ENCODE peak calls at places on chromosomes 7 and 10, in four cellular contexts. One of them, this sample, is unnamed.
A peak's percentile ranks its signal among the peaks of the same experiment; 100 is the strongest.

GRCh38 chr10:32171213-32171612 is 115.0 kb upstream of the KIF5B start:
- DNase-seq in A549: no peak
- DNase-seq in HepG2: peak; percentile 64
- DNase-seq in K562: no peak
- DNase-seq in this sample: no peak

GRCh38 chr7:133641436-133641835 is 388.6 kb downstream of the EXOC4 start:
- DNase-seq in A549: no peak
- DNase-seq in HepG2: no peak
- DNase-seq in K562: no peak
- DNase-seq in this sample: no peak

GRCh38 chr7:94561841-94562514 is 52.4 kb downstream of the CASD1 start:
- DNase-seq in A549: no peak
- DNase-seq in HepG2: peak; percentile 97
- DNase-seq in K562: no peak
- DNase-seq in this sample: no peak

GRCh38 chr10:535051-535450 is 154.4 kb downstream of the DIP2C start:
- DNase-seq in A549: no peak
- DNase-seq in HepG2: no peak
- DNase-seq in K562: no peak
- DNase-seq in this sample: no peak

GRCh38 chr7:131524116-131524515 is 32.3 kb downstream of the PODXL start:
- DNase-seq in A549: no peak
- DNase-seq in HepG2: no peak
- DNase-seq in K562: no peak
- DNase-seq in this sample: no peak

GRCh38 chr7:139471740-139472353 is 11.6 kb downstream of the KLRG2 start:
- DNase-seq in A549: peak; percentile 44
- DNase-seq in HepG2: peak; percentile 28
- DNase-seq in K562: no peak
- DNase-seq in this sample: no peak

GRCh38 chr7:7438851-7439250 is 96.8 kb downstream of the COL28A1 start:
- DNase-seq in A549: peak; percentile 78
- DNase-seq in HepG2: peak; percentile 36
- DNase-seq in K562: no peak
- DNase-seq in this sample: no peak

GRCh38 chr10:79176949-79177602 is 108.3 kb downstream of the ZMIZ1 start:
- DNase-seq in A549: no peak
- DNase-seq in HepG2: peak; percentile 65
- DNase-seq in K562: no peak
- DNase-seq in this sample: no peak

GRCh38 chr7:151552352-151553028 is 32.8 kb upstream of the RHEB start:
- DNase-seq in A549: no peak
- DNase-seq in HepG2: no peak
- DNase-seq in K562: no peak
- DNase-seq in this sample: no peak

GRCh38 chr10:12543589-12543988 is 194.2 kb downstream of the CAMK1D start:
- DNase-seq in A549: no peak
- DNase-seq in HepG2: no peak
- DNase-seq in K562: no peak
- DNase-seq in this sample: no peak

GRCh38 chr7:19920200-19920599 is 146.8 kb upstream of the TMEM196 start:
- DNase-seq in A549: no peak
- DNase-seq in HepG2: no peak
- DNase-seq in K562: no peak
- DNase-seq in this sample: no peak

GRCh38 chr10:103894454-103894853 is 23.5 kb downstream of the STN1 start:
- DNase-seq in A549: no peak
- DNase-seq in HepG2: no peak
- DNase-seq in K562: no peak
- DNase-seq in this sample: no peak

GRCh38 chr7:130268463-130269317 is 2.0 kb downstream of the CPA2 start:
- DNase-seq in A549: no peak
- DNase-seq in HepG2: no peak
- DNase-seq in K562: no peak
- DNase-seq in this sample: no peak

GRCh38 chr7:115178831-115179230 is 256.9 kb downstream of the MDFIC start:
- DNase-seq in A549: no peak
- DNase-seq in HepG2: no peak
- DNase-seq in K562: no peak
- DNase-seq in this sample: no peak

GRCh38 chr10:71347587-71348395 is 28.7 kb downstream of the SLC29A3 start:
- DNase-seq in A549: no peak
- DNase-seq in HepG2: peak; percentile 89
- DNase-seq in K562: no peak
- DNase-seq in this sample: no peak

GRCh38 chr10:75400769-75401568 is 595 bp downstream of the ZNF503 start:
- DNase-seq in A549: peak; percentile 29
- DNase-seq in HepG2: no peak
- DNase-seq in K562: no peak
- DNase-seq in this sample: peak; percentile 59

GRCh38 chr7:24843821-24844449 is 86.7 kb upstream of the GSDME start:
- DNase-seq in A549: no peak
- DNase-seq in HepG2: no peak
- DNase-seq in K562: no peak
- DNase-seq in this sample: no peak

GRCh38 chr7:29038463-29038862 is 80.3 kb upstream of the TRIL start:
- DNase-seq in A549: no peak
- DNase-seq in HepG2: no peak
- DNase-seq in K562: no peak
- DNase-seq in this sample: no peak

GRCh38 chr7:159070422-159071148 is 74.1 kb downstream of the VIPR2 start:
- DNase-seq in A549: no peak
- DNase-seq in HepG2: no peak
- DNase-seq in K562: no peak
- DNase-seq in this sample: no peak
- TF ChIP-seq NR3C1 in A549: no peak
- TF ChIP-seq NR3C1 in HepG2: no peak
- TF ChIP-seq NR3C1 in K562: no peak
- TF ChIP-seq NR3C1 in this sample: no peak

GRCh38 chr7:16916111-16916639 is 34.4 kb upstream of the AGR3 start:
- DNase-seq in A549: no peak
- DNase-seq in HepG2: no peak
- DNase-seq in K562: no peak
- DNase-seq in this sample: no peak
- TF ChIP-seq USF2 in A549: no peak
- TF ChIP-seq USF2 in HepG2: no peak
- TF ChIP-seq USF2 in K562: no peak
- TF ChIP-seq USF2 in this sample: no peak

GRCh38 chr7:41148521-41148951 is 554.4 kb downstream of the INHBA start:
- DNase-seq in A549: no peak
- DNase-seq in HepG2: no peak
- DNase-seq in K562: no peak
- DNase-seq in this sample: no peak
- TF ChIP-seq NR3C1 in A549: no peak
- TF ChIP-seq NR3C1 in HepG2: no peak
- TF ChIP-seq NR3C1 in K562: no peak
- TF ChIP-seq NR3C1 in this sample: no peak

DNA sequence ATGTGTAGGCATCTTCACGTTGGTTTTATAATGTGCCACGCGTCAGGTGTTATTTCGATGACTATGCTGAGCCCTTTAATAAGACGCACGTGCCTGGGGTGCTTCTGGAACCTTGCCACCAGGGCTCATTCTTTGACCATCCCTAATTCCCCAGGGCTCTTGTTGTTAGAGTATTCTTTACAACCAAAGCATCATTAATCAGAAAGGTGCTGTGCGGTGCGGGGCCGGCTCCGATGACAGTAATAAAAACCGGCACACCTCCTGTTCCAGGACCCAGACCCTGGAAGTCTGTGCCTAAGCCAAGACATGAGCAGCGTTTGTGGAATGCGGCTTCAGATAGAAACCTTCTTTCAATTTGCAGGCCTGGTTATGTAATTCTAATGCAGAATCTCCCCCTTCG is 58.4 kb downstream of the MGMT start:
- DNase-seq in A549: no peak
- DNase-seq in HepG2: no peak
- DNase-seq in K562: no peak
- DNase-seq in this sample: no peak
- TF ChIP-seq USF2 in A549: no peak
- TF ChIP-seq USF2 in HepG2: no peak
- TF ChIP-seq USF2 in K562: no peak
- TF ChIP-seq USF2 in this sample: no peak

GRCh38 chr10:102462512-102463054 is 11.2 kb upstream of the C10orf95 start:
- DNase-seq in A549: no peak
- DNase-seq in HepG2: no peak
- DNase-seq in K562: no peak
- DNase-seq in this sample: no peak

GRCh38 chr10:102463983-102464382 is 12.6 kb upstream of the C10orf95 start:
- DNase-seq in A549: no peak
- DNase-seq in HepG2: no peak
- DNase-seq in K562: no peak
- DNase-seq in this sample: no peak

GRCh38 chr10:102457591-102458150 is 6.3 kb upstream of the C10orf95 start:
- DNase-seq in A549: no peak
- DNase-seq in HepG2: no peak
- DNase-seq in K562: no peak
- DNase-seq in this sample: no peak

GRCh38 chr10:102460836-102461186 is 9.5 kb upstream of the C10orf95 start:
- DNase-seq in A549: no peak
- DNase-seq in HepG2: no peak
- DNase-seq in K562: no peak
- DNase-seq in this sample: no peak

GRCh38 chr10:102461187-102462054 is 10.1 kb upstream of the C10orf95 start:
- DNase-seq in A549: peak; percentile 98
- DNase-seq in HepG2: peak; percentile 77
- DNase-seq in K562: peak; percentile 97
- DNase-seq in this sample: peak; percentile 98
- TF ChIP-seq NR3C1 in A549: no peak
- TF ChIP-seq NR3C1 in HepG2: no peak
- TF ChIP-seq NR3C1 in K562: no peak
- TF ChIP-seq NR3C1 in this sample: no peak

GRCh38 chr10:101615760-101616116 is 27.6 kb downstream of the DPCD start:
- DNase-seq in A549: no peak
- DNase-seq in HepG2: no peak
- DNase-seq in K562: no peak
- DNase-seq in this sample: no peak

GRCh38 chr10:101617102-101617823 is 29.1 kb downstream of the DPCD start:
- DNase-seq in A549: peak; percentile 24
- DNase-seq in HepG2: no peak
- DNase-seq in K562: peak; percentile 17
- DNase-seq in this sample: no peak

GRCh38 chr10:101616415-101617101 is 28.4 kb downstream of the DPCD start:
- DNase-seq in A549: no peak
- DNase-seq in HepG2: no peak
- DNase-seq in K562: no peak
- DNase-seq in this sample: no peak

GRCh38 chr10:101613646-101614045 is 25.5 kb downstream of the DPCD start:
- DNase-seq in A549: no peak
- DNase-seq in HepG2: no peak
- DNase-seq in K562: no peak
- DNase-seq in this sample: no peak

GRCh38 chr10:101614957-101615759 is 27.0 kb downstream of the DPCD start:
- DNase-seq in A549: no peak
- DNase-seq in HepG2: no peak
- DNase-seq in K562: no peak
- DNase-seq in this sample: peak; percentile 59
- TF ChIP-seq USF2 in A549: no peak
- TF ChIP-seq USF2 in HepG2: no peak
- TF ChIP-seq USF2 in K562: no peak
- TF ChIP-seq USF2 in this sample: no peak

GRCh38 chr10:124084693-124085092 is 8.7 kb downstream of the CHST15 start:
- DNase-seq in A549: no peak
- DNase-seq in HepG2: no peak
- DNase-seq in K562: no peak
- DNase-seq in this sample: no peak
- TF ChIP-seq NR3C1 in A549: no peak
- TF ChIP-seq NR3C1 in HepG2: no peak
- TF ChIP-seq NR3C1 in K562: no peak
- TF ChIP-seq NR3C1 in this sample: no peak

DNA sequence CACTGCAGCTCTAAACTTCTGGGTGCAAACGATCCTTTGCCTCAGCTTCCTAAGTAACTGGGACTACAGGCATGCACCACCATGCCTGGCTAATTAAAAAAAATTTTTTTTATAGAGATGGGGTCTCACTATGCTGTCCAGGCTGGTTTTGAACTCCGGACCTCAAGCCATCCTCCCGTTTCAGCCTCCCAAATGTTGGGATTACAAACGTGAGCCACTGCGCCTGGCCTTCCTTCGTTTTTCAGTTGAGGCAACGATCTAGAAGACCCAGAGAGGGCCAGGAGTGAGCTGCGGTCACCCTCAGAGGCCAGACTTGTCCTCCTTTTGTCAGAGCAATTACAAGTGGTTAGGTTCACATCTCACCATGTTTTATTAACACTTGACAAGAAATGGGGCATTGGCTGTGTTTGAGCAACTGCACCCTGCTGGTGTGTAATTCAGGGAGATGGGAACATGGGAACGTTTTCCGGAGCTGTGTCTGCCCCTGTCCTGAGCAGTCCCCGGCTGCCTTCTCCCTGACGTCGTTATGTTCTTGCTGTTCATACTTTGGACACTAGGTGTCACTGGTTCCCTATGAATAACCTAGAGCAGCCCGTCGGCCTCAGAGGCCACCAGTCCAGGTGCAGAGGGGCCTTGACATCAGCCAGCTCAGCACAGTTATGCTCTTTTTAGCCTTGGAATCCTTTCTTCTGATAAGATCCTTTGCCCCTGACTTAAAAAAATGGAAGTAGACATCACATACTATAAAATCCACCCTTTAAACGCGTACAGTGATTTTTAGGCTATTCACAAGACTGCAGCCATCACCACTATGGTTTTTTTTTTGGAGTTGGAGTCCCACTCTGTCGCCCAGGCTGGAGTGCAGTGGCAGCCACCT is 375.0 kb downstream of the TYW1 start:
- DNase-seq in A549: peak; percentile 87
- DNase-seq in HepG2: peak; percentile 70
- DNase-seq in K562: peak; percentile 87
- DNase-seq in this sample: peak; percentile 70
- TF ChIP-seq USF2 in A549: no peak
- TF ChIP-seq USF2 in HepG2: no peak
- TF ChIP-seq USF2 in K562: no peak
- TF ChIP-seq USF2 in this sample: no peak